ENCODE peak calls at places on chromosomes 7 and 10, in six cellular contexts. V, W, D, L, B and M are unnamed samples.

GRCh38 chr7:11835260-11835659 is 3.3 kb upstream of the THSD7A start:
- DNase-seq in W (no peak), V (no peak), L (peak), B (no peak), D (no peak), M (no peak)

GRCh38 chr7:82098410-82098809 is 328.6 kb upstream of the HGF start:
- DNase-seq in L (no peak), V (no peak), W (no peak), B (no peak), D (no peak), M (no peak)

GRCh38 chr7:91517408-91517807 is 253.2 kb downstream of the FZD1 start:
- DNase-seq in D (no peak), B (no peak), L (peak), W (no peak), V (no peak), M (no peak)

GRCh38 chr10:75038335-75038734 is 73.1 kb upstream of the SAMD8 start:
- DNase-seq in W (no peak), B (no peak), V (no peak), D (no peak), L (no peak), M (no peak)

GRCh38 chr10:110774069-110775021 is 97.4 kb upstream of the PDCD4 start:
- DNase-seq in L (no peak), B (no peak), V (no peak), W (peak), D (no peak), M (no peak)

GRCh38 chr7:38318803-38319416 is 45.5 kb upstream of the TARP start:
- DNase-seq in W (peak), V (no peak), D (peak), B (peak), L (peak), M (no peak)

GRCh38 chr10:45160266-45160665 is 155.1 kb downstream of the OR13A1 start:
- DNase-seq in B (no peak), D (no peak), L (no peak), V (no peak), W (no peak), M (no peak)

GRCh38 chr10:91424016-91424415 is 13.9 kb downstream of the HECTD2 start:
- DNase-seq in D (no peak), L (no peak), W (no peak), B (no peak), V (no peak), M (no peak)

GRCh38 chr7:3028071-3028766 is 15.4 kb downstream of the CARD11 start:
- DNase-seq in L (no peak), D (no peak), W (peak), B (no peak), V (no peak), M (peak)

GRCh38 chr10:84946984-84947383 is 618.6 kb downstream of the CCSER2 start:
- DNase-seq in D (peak), V (no peak), B (no peak), L (peak), W (no peak), M (no peak)

GRCh38 chr10:13681963-13682362 is 95.2 kb downstream of the PRPF18 start:
- DNase-seq in L (no peak), D (no peak), B (no peak), W (no peak), V (no peak), M (no peak)